ENCODE peak calls at places on chromosomes 11 and 22, in nine cellular contexts. K, X, G, U, V, R, P, B and N are unnamed samples.

GRCh38 chr11:100574894-100575769 is 112.0 kb upstream of the ARHGAP42 start:
- DNase-seq in X (peak), R (no peak), K (no peak), G (peak), B (no peak), V (no peak), P (no peak), U (no peak), N (no peak)

GRCh38 chr11:69309800-69310280 is 15.9 kb downstream of the MYEOV start:
- DNase-seq in B (no peak), U (no peak), R (no peak), G (peak), K (no peak), P (no peak), X (peak), V (no peak), N (no peak)

GRCh38 chr11:44700009-44700408 is 26.8 kb upstream of the TSPAN18 start:
- DNase-seq in R (no peak), B (no peak), X (no peak), G (no peak), K (no peak), U (no peak), V (no peak), P (no peak), N (no peak)

GRCh38 chr22:48083502-48083901 is 1321.1 kb downstream of the TBC1D22A start:
- DNase-seq in U (no peak), G (no peak), V (no peak), B (no peak), R (no peak), P (no peak), X (no peak), K (no peak), N (no peak)

GRCh38 chr11:66619080-66619554 is 2.7 kb downstream of the RBM14 start:
- DNase-seq in B (no peak), P (no peak), X (peak), R (no peak), K (no peak), G (peak), U (no peak), V (no peak), N (no peak)

GRCh38 chr11:78860720-78861422 is 286.2 kb upstream of the NARS2 start:
- DNase-seq in K (peak), G (no peak), B (no peak), R (no peak), P (no peak), V (no peak), X (peak), U (no peak), N (no peak)

GRCh38 chr11:128210148-128210940 is 377.0 kb downstream of the ETS1 start:
- DNase-seq in G (peak), U (no peak), P (no peak), V (no peak), X (peak), B (no peak), R (no peak), K (no peak), N (no peak)

GRCh38 chr11:65792456-65792855 is 5.6 kb downstream of the OVOL1 start:
- DNase-seq in G (no peak), R (no peak), U (no peak), B (no peak), P (no peak), X (no peak), K (no peak), V (no peak), N (no peak)

GRCh38 chr11:3173795-3174194 is 8.7 kb upstream of the OSBPL5 start:
- DNase-seq in G (no peak), P (no peak), X (no peak), U (no peak), R (no peak), V (no peak), K (no peak), B (no peak), N (no peak)

GRCh38 chr11:35714882-35715612 is 52.5 kb downstream of the TRIM44 start:
- DNase-seq in V (peak), G (peak), P (no peak), B (no peak), U (no peak), R (no peak), X (peak), K (no peak), N (no peak)

GRCh38 chr11:134385774-134386565 is 26.1 kb downstream of the B3GAT1 start:
- DNase-seq in P (no peak), B (no peak), K (no peak), U (no peak), G (no peak), X (no peak), R (no peak), V (no peak), N (no peak)

GRCh38 chr11:91230647-91231046 is 994.0 kb upstream of the FAT3 start:
- DNase-seq in K (no peak), V (no peak), U (no peak), P (no peak), X (no peak), R (no peak), G (no peak), B (no peak), N (no peak)

GRCh38 chr11:119115484-119116234 is 5.7 kb upstream of the HINFP start:
- DNase-seq in B (peak), R (no peak), K (no peak), V (no peak), U (no peak), G (no peak), P (peak), X (no peak), N (peak)

GRCh38 chr11:63779044-63779443 is 10.5 kb upstream of the ZFTA start:
- DNase-seq in B (no peak), K (no peak), R (no peak), U (no peak), X (peak), G (peak), P (no peak), V (no peak), N (no peak)

GRCh38 chr22:38973289-38974169 is 8.6 kb upstream of the APOBEC3B start:
- DNase-seq in R (no peak), K (peak), G (peak), P (no peak), U (peak), X (peak), V (no peak), B (peak), N (no peak)

GRCh38 chr11:95790933-95791247 is 592 bp downstream of the CEP57 start:
- DNase-seq in X (peak), P (peak), U (peak), R (peak), K (peak), V (peak), G (peak), B (peak), N (peak)

GRCh38 chr11:28384418-28384817 is 276.2 kb downstream of the METTL15 start:
- DNase-seq in G (peak), V (no peak), K (no peak), B (no peak), R (no peak), P (no peak), U (no peak), X (peak), N (no peak)

GRCh38 chr11:108863528-108863927 is 198.7 kb downstream of the DDX10 start:
- DNase-seq in R (no peak), V (no peak), P (no peak), G (no peak), K (no peak), U (no peak), X (no peak), B (no peak), N (no peak)

GRCh38 chr22:38513063-38513462 is 7.0 kb upstream of the DDX17 start:
- DNase-seq in X (no peak), P (no peak), U (no peak), K (peak), B (no peak), G (no peak), V (no peak), R (no peak), N (no peak)

GRCh38 chr22:20979243-20979809 is 2.8 kb upstream of the LZTR1 start:
- DNase-seq in X (peak), P (peak), G (peak), U (peak), V (peak), B (peak), K (peak), R (peak), N (peak)

GRCh38 chr11:122101625-122102291 is 14.3 kb downstream of the BLID start:
- DNase-seq in G (peak), R (no peak), X (peak), B (no peak), P (peak), K (peak), V (no peak), U (peak), N (peak)

GRCh38 chr11:64609436-64610047 is 18.5 kb downstream of the SLC22A12 start:
- DNase-seq in G (no peak), V (no peak), R (no peak), K (no peak), U (no peak), P (no peak), B (no peak), X (no peak), N (no peak)

GRCh38 chr11:59216654-59217640 is 4.2 kb upstream of the MPEG1 start:
- DNase-seq in X (no peak), K (no peak), P (no peak), B (no peak), U (no peak), V (no peak), R (no peak), G (peak), N (peak)

GRCh38 chr22:30861688-30862552 is 106.7 kb downstream of the MORC2 start:
- DNase-seq in P (no peak), X (no peak), R (peak), K (no peak), V (no peak), U (no peak), G (no peak), B (no peak), N (no peak)

GRCh38 chr11:66473167-66473566 is 6.5 kb downstream of the PELI3 start:
- DNase-seq in P (no peak), X (no peak), U (no peak), R (no peak), V (no peak), B (no peak), K (no peak), G (no peak), N (no peak)

GRCh38 chr11:35618497-35619029 is 303 bp downstream of the FJX1 start:
- DNase-seq in G (peak), P (peak), U (peak), X (peak), K (no peak), B (peak), R (no peak), V (no peak), N (peak)

GRCh38 chr11:47149781-47150180 is 26.9 kb downstream of the ARFGAP2 start:
- DNase-seq in K (no peak), U (no peak), B (no peak), X (no peak), P (no peak), G (no peak), R (no peak), V (no peak), N (no peak)

GRCh38 chr22:32622762-32623147 is 148.1 kb downstream of the FBXO7 start:
- DNase-seq in X (no peak), U (no peak), V (no peak), B (no peak), P (no peak), R (no peak), K (no peak), G (no peak), N (no peak)

GRCh38 chr11:38169286-38169685 is 1571.2 kb upstream of the RAG2 start:
- DNase-seq in P (no peak), G (peak), V (no peak), B (no peak), R (no peak), U (no peak), X (peak), K (no peak), N (no peak)

GRCh38 chr11:3723014-3723708 is 52.0 kb upstream of the CHRNA10 start:
- DNase-seq in K (no peak), U (no peak), B (no peak), P (no peak), V (no peak), X (peak), R (no peak), G (peak), N (no peak)

GRCh38 chr22:38271927-38272372 is 860 bp downstream of the TMEM184B start:
- DNase-seq in V (no peak), R (peak), P (no peak), K (peak), X (no peak), U (no peak), G (no peak), B (no peak), N (no peak)

GRCh38 chr11:60985991-60986915 is 14.8 kb downstream of the CD6 start:
- DNase-seq in G (peak), X (no peak), K (no peak), V (peak), P (no peak), B (peak), U (no peak), R (no peak), N (no peak)

GRCh38 chr11:32713496-32713895 is 81.0 kb downstream of the CCDC73 start:
- DNase-seq in K (no peak), V (no peak), X (peak), B (no peak), R (no peak), U (no peak), G (peak), P (no peak), N (no peak)

GRCh38 chr11:1557904-1558831 is 13.9 kb downstream of the DUSP8 start:
- DNase-seq in V (no peak), K (no peak), P (no peak), R (no peak), U (no peak), B (no peak), X (peak), G (peak), N (peak)